ENCODE peak calls at places on chromosome X, in eight cellular contexts. One of them, this sample, is unnamed.

GRCh38 chrX:68835468-68835867 is 6.6 kb downstream of the EFNB1 start:
- DNase-seq in EH: no peak
- DNase-seq in astrocyte of the hippocampus: no peak
- DNase-seq in cardiac muscle cell: no peak
- DNase-seq in stimulated activated CD4-positive, alpha-beta T cell treated with anti-CD3 and anti-CD28 coated beads, Interleukin-2, amount 100 ng/mL, for 48 hours: no peak
- DNase-seq in small intestine: no peak
- DNase-seq in amygdala: no peak
- DNase-seq in cardiac fibroblast: no peak
- DNase-seq in this sample: no peak

GRCh38 chrX:100363926-100364325 is 46.1 kb downstream of the PCDH19 start:
- DNase-seq in EH: no peak
- DNase-seq in astrocyte of the hippocampus: peak
- DNase-seq in cardiac muscle cell: no peak
- DNase-seq in stimulated activated CD4-positive, alpha-beta T cell treated with anti-CD3 and anti-CD28 coated beads, Interleukin-2, amount 100 ng/mL, for 48 hours: no peak
- DNase-seq in small intestine: no peak
- DNase-seq in amygdala: no peak
- DNase-seq in cardiac fibroblast: no peak
- DNase-seq in this sample: no peak

GRCh38 chrX:132750312-132751042 is 208.0 kb downstream of the HS6ST2 start:
- DNase-seq in EH: no peak
- DNase-seq in astrocyte of the hippocampus: no peak
- DNase-seq in cardiac muscle cell: no peak
- DNase-seq in stimulated activated CD4-positive, alpha-beta T cell treated with anti-CD3 and anti-CD28 coated beads, Interleukin-2, amount 100 ng/mL, for 48 hours: no peak
- DNase-seq in small intestine: no peak
- DNase-seq in amygdala: no peak
- DNase-seq in cardiac fibroblast: peak
- DNase-seq in this sample: no peak

GRCh38 chrX:2410279-2411020 is 90.3 kb downstream of the DHRSX start:
- DNase-seq in EH: no peak
- DNase-seq in astrocyte of the hippocampus: no peak
- DNase-seq in cardiac muscle cell: no peak
- DNase-seq in stimulated activated CD4-positive, alpha-beta T cell treated with anti-CD3 and anti-CD28 coated beads, Interleukin-2, amount 100 ng/mL, for 48 hours: no peak
- DNase-seq in small intestine: peak
- DNase-seq in amygdala: no peak
- DNase-seq in cardiac fibroblast: no peak
- DNase-seq in this sample: no peak

GRCh38 chrX:152639426-152639825 is 1.7 kb downstream of the GABRQ start:
- DNase-seq in EH: no peak
- DNase-seq in astrocyte of the hippocampus: no peak
- DNase-seq in cardiac muscle cell: no peak
- DNase-seq in stimulated activated CD4-positive, alpha-beta T cell treated with anti-CD3 and anti-CD28 coated beads, Interleukin-2, amount 100 ng/mL, for 48 hours: no peak
- DNase-seq in small intestine: no peak
- DNase-seq in amygdala: no peak
- DNase-seq in cardiac fibroblast: no peak
- DNase-seq in this sample: no peak

GRCh38 chrX:70755850-70756249 is 152.7 kb downstream of the TEX11 start:
- DNase-seq in EH: no peak
- DNase-seq in astrocyte of the hippocampus: no peak
- DNase-seq in cardiac muscle cell: no peak
- DNase-seq in stimulated activated CD4-positive, alpha-beta T cell treated with anti-CD3 and anti-CD28 coated beads, Interleukin-2, amount 100 ng/mL, for 48 hours: peak
- DNase-seq in small intestine: no peak
- DNase-seq in amygdala: no peak
- DNase-seq in cardiac fibroblast: no peak
- DNase-seq in this sample: no peak

GRCh38 chrX:134512566-134512965 is 52.6 kb downstream of the HPRT1 start:
- DNase-seq in EH: peak
- DNase-seq in astrocyte of the hippocampus: peak
- DNase-seq in cardiac muscle cell: no peak
- DNase-seq in stimulated activated CD4-positive, alpha-beta T cell treated with anti-CD3 and anti-CD28 coated beads, Interleukin-2, amount 100 ng/mL, for 48 hours: no peak
- DNase-seq in small intestine: no peak
- DNase-seq in amygdala: no peak
- DNase-seq in cardiac fibroblast: peak
- DNase-seq in this sample: no peak

GRCh38 chrX:78029663-78030062 is 60.2 kb upstream of the PGAM4 start:
- DNase-seq in EH: peak
- DNase-seq in astrocyte of the hippocampus: peak
- DNase-seq in cardiac muscle cell: peak
- DNase-seq in stimulated activated CD4-positive, alpha-beta T cell treated with anti-CD3 and anti-CD28 coated beads, Interleukin-2, amount 100 ng/mL, for 48 hours: no peak
- DNase-seq in small intestine: peak
- DNase-seq in amygdala: peak
- DNase-seq in cardiac fibroblast: peak
- DNase-seq in this sample: no peak

GRCh38 chrX:130523460-130524394 is 121.9 kb downstream of the RBMX2 start:
- DNase-seq in EH: peak
- DNase-seq in astrocyte of the hippocampus: peak
- DNase-seq in cardiac muscle cell: peak
- DNase-seq in stimulated activated CD4-positive, alpha-beta T cell treated with anti-CD3 and anti-CD28 coated beads, Interleukin-2, amount 100 ng/mL, for 48 hours: no peak
- DNase-seq in small intestine: no peak
- DNase-seq in amygdala: peak
- DNase-seq in cardiac fibroblast: peak
- DNase-seq in this sample: no peak

GRCh38 chrX:2820131-2820771 is 8.5 kb upstream of the GYG2 start:
- DNase-seq in EH: no peak
- DNase-seq in astrocyte of the hippocampus: no peak
- DNase-seq in cardiac muscle cell: no peak
- DNase-seq in stimulated activated CD4-positive, alpha-beta T cell treated with anti-CD3 and anti-CD28 coated beads, Interleukin-2, amount 100 ng/mL, for 48 hours: no peak
- DNase-seq in small intestine: no peak
- DNase-seq in amygdala: no peak
- DNase-seq in cardiac fibroblast: no peak
- DNase-seq in this sample: no peak

GRCh38 chrX:105190252-105190853 is 30.1 kb downstream of the TEX13A start:
- DNase-seq in EH: peak
- DNase-seq in astrocyte of the hippocampus: peak
- DNase-seq in cardiac muscle cell: peak
- DNase-seq in stimulated activated CD4-positive, alpha-beta T cell treated with anti-CD3 and anti-CD28 coated beads, Interleukin-2, amount 100 ng/mL, for 48 hours: peak
- DNase-seq in small intestine: peak
- DNase-seq in amygdala: peak
- DNase-seq in cardiac fibroblast: peak
- DNase-seq in this sample: no peak

GRCh38 chrX:2430265-2430825 is 70.4 kb downstream of the DHRSX start:
- DNase-seq in EH: no peak
- DNase-seq in astrocyte of the hippocampus: no peak
- DNase-seq in cardiac muscle cell: no peak
- DNase-seq in stimulated activated CD4-positive, alpha-beta T cell treated with anti-CD3 and anti-CD28 coated beads, Interleukin-2, amount 100 ng/mL, for 48 hours: no peak
- DNase-seq in small intestine: no peak
- DNase-seq in amygdala: no peak
- DNase-seq in cardiac fibroblast: peak
- DNase-seq in this sample: no peak

GRCh38 chrX:40055495-40055894 is 42.3 kb downstream of the BCOR start:
- DNase-seq in EH: peak
- DNase-seq in astrocyte of the hippocampus: no peak
- DNase-seq in cardiac muscle cell: no peak
- DNase-seq in stimulated activated CD4-positive, alpha-beta T cell treated with anti-CD3 and anti-CD28 coated beads, Interleukin-2, amount 100 ng/mL, for 48 hours: no peak
- DNase-seq in small intestine: no peak
- DNase-seq in amygdala: no peak
- DNase-seq in cardiac fibroblast: peak
- DNase-seq in this sample: no peak

GRCh38 chrX:118272237-118272636 is 73.7 kb upstream of the WDR44 start:
- DNase-seq in EH: peak
- DNase-seq in astrocyte of the hippocampus: peak
- DNase-seq in cardiac muscle cell: no peak
- DNase-seq in stimulated activated CD4-positive, alpha-beta T cell treated with anti-CD3 and anti-CD28 coated beads, Interleukin-2, amount 100 ng/mL, for 48 hours: no peak
- DNase-seq in small intestine: peak
- DNase-seq in amygdala: no peak
- DNase-seq in cardiac fibroblast: peak
- DNase-seq in this sample: no peak

GRCh38 chrX:119753639-119754257 is 4.6 kb upstream of the SOWAHD start:
- DNase-seq in EH: peak
- DNase-seq in astrocyte of the hippocampus: peak
- DNase-seq in cardiac muscle cell: peak
- DNase-seq in stimulated activated CD4-positive, alpha-beta T cell treated with anti-CD3 and anti-CD28 coated beads, Interleukin-2, amount 100 ng/mL, for 48 hours: peak
- DNase-seq in small intestine: peak
- DNase-seq in amygdala: no peak
- DNase-seq in cardiac fibroblast: peak
- DNase-seq in this sample: no peak

GRCh38 chrX:107396235-107396634 is 53.2 kb upstream of the FRMPD3 start:
- DNase-seq in EH: no peak
- DNase-seq in astrocyte of the hippocampus: no peak
- DNase-seq in cardiac muscle cell: no peak
- DNase-seq in stimulated activated CD4-positive, alpha-beta T cell treated with anti-CD3 and anti-CD28 coated beads, Interleukin-2, amount 100 ng/mL, for 48 hours: no peak
- DNase-seq in small intestine: no peak
- DNase-seq in amygdala: no peak
- DNase-seq in cardiac fibroblast: no peak
- DNase-seq in this sample: no peak

GRCh38 chrX:53263597-53264094 is 17.7 kb downstream of the IQSEC2 start:
- DNase-seq in EH: peak
- DNase-seq in astrocyte of the hippocampus: peak
- DNase-seq in cardiac muscle cell: no peak
- DNase-seq in stimulated activated CD4-positive, alpha-beta T cell treated with anti-CD3 and anti-CD28 coated beads, Interleukin-2, amount 100 ng/mL, for 48 hours: peak
- DNase-seq in small intestine: no peak
- DNase-seq in amygdala: no peak
- DNase-seq in cardiac fibroblast: peak
- DNase-seq in this sample: no peak

GRCh38 chrX:46531442-46531841 is 13.8 kb downstream of the ZNF674 start:
- DNase-seq in EH: no peak
- DNase-seq in astrocyte of the hippocampus: no peak
- DNase-seq in cardiac muscle cell: no peak
- DNase-seq in stimulated activated CD4-positive, alpha-beta T cell treated with anti-CD3 and anti-CD28 coated beads, Interleukin-2, amount 100 ng/mL, for 48 hours: no peak
- DNase-seq in small intestine: no peak
- DNase-seq in amygdala: no peak
- DNase-seq in cardiac fibroblast: no peak
- DNase-seq in this sample: no peak

GRCh38 chrX:117987376-117987775 is 129.2 kb downstream of the KLHL13 start:
- DNase-seq in EH: no peak
- DNase-seq in astrocyte of the hippocampus: no peak
- DNase-seq in cardiac muscle cell: no peak
- DNase-seq in stimulated activated CD4-positive, alpha-beta T cell treated with anti-CD3 and anti-CD28 coated beads, Interleukin-2, amount 100 ng/mL, for 48 hours: no peak
- DNase-seq in small intestine: no peak
- DNase-seq in amygdala: no peak
- DNase-seq in cardiac fibroblast: no peak
- DNase-seq in this sample: no peak

GRCh38 chrX:22278375-22278774 is 5.7 kb downstream of the CBLL2 start:
- DNase-seq in EH: no peak
- DNase-seq in astrocyte of the hippocampus: no peak
- DNase-seq in cardiac muscle cell: peak
- DNase-seq in stimulated activated CD4-positive, alpha-beta T cell treated with anti-CD3 and anti-CD28 coated beads, Interleukin-2, amount 100 ng/mL, for 48 hours: no peak
- DNase-seq in small intestine: no peak
- DNase-seq in amygdala: no peak
- DNase-seq in cardiac fibroblast: peak
- DNase-seq in this sample: no peak

GRCh38 chrX:134236690-134237362 is at the start of gene CCDC160:
- DNase-seq in EH: peak
- DNase-seq in astrocyte of the hippocampus: peak
- DNase-seq in cardiac muscle cell: peak
- DNase-seq in stimulated activated CD4-positive, alpha-beta T cell treated with anti-CD3 and anti-CD28 coated beads, Interleukin-2, amount 100 ng/mL, for 48 hours: no peak
- DNase-seq in small intestine: peak
- DNase-seq in amygdala: peak
- DNase-seq in cardiac fibroblast: peak
- DNase-seq in this sample: no peak

This sample was measured in NCI-H187.